ENCODE peak calls at places on chromosome 21, in five cellular contexts. One of them, this sample, is unnamed.

GRCh38 chr21:36171327-36171726 is 14.7 kb downstream of the DOP1B start:
- DNase-seq in HEK293T: no peak
- DNase-seq in NCI-H510A treated with DMSO at 0.1 percent for 48 hours: no peak
- DNase-seq in effector memory CD4-positive, alpha-beta T cell: no peak
- DNase-seq in cardiac muscle cell: no peak
- DNase-seq in this sample: no peak

GRCh38 chr21:46429754-46430681 is 28.7 kb upstream of the DIP2A start:
- DNase-seq in HEK293T: no peak
- DNase-seq in NCI-H510A treated with DMSO at 0.1 percent for 48 hours: no peak
- DNase-seq in effector memory CD4-positive, alpha-beta T cell: no peak
- DNase-seq in cardiac muscle cell: no peak
- DNase-seq in this sample: no peak

GRCh38 chr21:17636711-17637110 is 24.0 kb upstream of the BTG3 start:
- DNase-seq in HEK293T: no peak
- DNase-seq in NCI-H510A treated with DMSO at 0.1 percent for 48 hours: no peak
- DNase-seq in effector memory CD4-positive, alpha-beta T cell: no peak
- DNase-seq in cardiac muscle cell: no peak
- DNase-seq in this sample: peak

GRCh38 chr21:39900491-39900890 is 33.3 kb downstream of the PCP4 start:
- DNase-seq in HEK293T: no peak
- DNase-seq in NCI-H510A treated with DMSO at 0.1 percent for 48 hours: no peak
- DNase-seq in effector memory CD4-positive, alpha-beta T cell: no peak
- DNase-seq in cardiac muscle cell: no peak
- DNase-seq in this sample: no peak

GRCh38 chr21:36169465-36170128 is 13.0 kb downstream of the DOP1B start:
- DNase-seq in HEK293T: no peak
- DNase-seq in NCI-H510A treated with DMSO at 0.1 percent for 48 hours: no peak
- DNase-seq in effector memory CD4-positive, alpha-beta T cell: no peak
- DNase-seq in cardiac muscle cell: no peak
- DNase-seq in this sample: no peak

GRCh38 chr21:46079357-46080170 is 18.3 kb upstream of the COL6A2 start:
- DNase-seq in HEK293T: no peak
- DNase-seq in NCI-H510A treated with DMSO at 0.1 percent for 48 hours: no peak
- DNase-seq in effector memory CD4-positive, alpha-beta T cell: no peak
- DNase-seq in cardiac muscle cell: no peak
- DNase-seq in this sample: peak

GRCh38 chr21:38948377-38948776 is 142.6 kb downstream of the ETS2 start:
- DNase-seq in HEK293T: no peak
- DNase-seq in NCI-H510A treated with DMSO at 0.1 percent for 48 hours: no peak
- DNase-seq in effector memory CD4-positive, alpha-beta T cell: no peak
- DNase-seq in cardiac muscle cell: no peak
- DNase-seq in this sample: peak

GRCh38 chr21:14600569-14601308 is 54.6 kb upstream of the SAMSN1 start:
- DNase-seq in HEK293T: no peak
- DNase-seq in NCI-H510A treated with DMSO at 0.1 percent for 48 hours: no peak
- DNase-seq in effector memory CD4-positive, alpha-beta T cell: no peak
- DNase-seq in cardiac muscle cell: no peak
- DNase-seq in this sample: no peak

GRCh38 chr21:35573472-35574389 is 486.6 kb downstream of the SETD4 start:
- DNase-seq in HEK293T: no peak
- DNase-seq in NCI-H510A treated with DMSO at 0.1 percent for 48 hours: no peak
- DNase-seq in effector memory CD4-positive, alpha-beta T cell: no peak
- DNase-seq in cardiac muscle cell: no peak
- DNase-seq in this sample: no peak

This sample was measured in GM23248.